ENCODE peak calls at places on chromosomes 6 and 20, in five cellular contexts. H is lower lobe of right lung, E is neural crest cell, P is stomach, U is AG10803. K is an unnamed sample.

GRCh38 chr6:159117031-159117430 is 52.2 kb upstream of the FNDC1 start:
- DNase-seq in U (peak; percentile 82), H (no peak), P (no peak), E (no peak), K (peak; percentile 74)

GRCh38 chr6:134201716-134202115 is 116.2 kb downstream of the SGK1 start:
- DNase-seq in P (no peak), H (no peak), E (no peak), U (no peak), K (no peak)

GRCh38 chr20:3071610-3072529 is at the start of gene OXT:
- DNase-seq in P (no peak), E (no peak), U (no peak), H (peak; percentile 65), K (no peak)

GRCh38 chr6:129748901-129749748 is 39.1 kb upstream of the ARHGAP18 start:
- DNase-seq in E (no peak), U (peak; percentile 50), H (no peak), P (no peak), K (peak; percentile 80)

GRCh38 chr6:49430187-49430586 is 32.9 kb downstream of the MMUT start:
- DNase-seq in U (peak; percentile 5), H (no peak), P (no peak), E (no peak), K (peak; percentile 73)

GRCh38 chr6:138129190-138129589 is 22.0 kb upstream of the PERP start:
- DNase-seq in U (no peak), H (no peak), E (no peak), P (no peak), K (no peak)

GRCh38 chr6:96948631-96949030 is 24.1 kb downstream of the KLHL32 start:
- DNase-seq in E (no peak), H (no peak), P (no peak), U (no peak), K (no peak)

GRCh38 chr6:1554881-1555569 is 54.7 kb upstream of the FOXC1 start:
- DNase-seq in P (peak; percentile 63), U (peak; percentile 53), H (peak; percentile 79), E (no peak), K (no peak)

GRCh38 chr6:98203170-98203806 is 631.1 kb upstream of the POU3F2 start:
- DNase-seq in H (no peak), E (no peak), U (no peak), P (no peak), K (no peak)

GRCh38 chr6:31970604-31971271 is 1.2 kb downstream of the DXO start:
- DNase-seq in E (no peak), P (peak; percentile 35), H (peak; percentile 51), U (no peak), K (no peak)

GRCh38 chr6:111662794-111663231 is 57.1 kb upstream of the TRAF3IP2 start:
- DNase-seq in H (no peak), U (no peak), P (no peak), E (no peak), K (peak; percentile 20)

GRCh38 chr6:41373919-41374617 is 38.7 kb downstream of the NCR2 start:
- DNase-seq in U (no peak), H (no peak), E (no peak), P (no peak), K (no peak)

GRCh38 chr6:152368761-152369624 is 268.2 kb downstream of the SYNE1 start:
- DNase-seq in P (peak; percentile 26), U (peak; percentile 28), H (no peak), E (no peak), K (no peak)

GRCh38 chr6:112286010-112286409 is 31.6 kb upstream of the LAMA4 start:
- DNase-seq in E (no peak), H (no peak), P (no peak), U (no peak), K (no peak)

GRCh38 chr6:31122803-31123706 is 2.8 kb upstream of the CDSN start:
- DNase-seq in U (peak; percentile 87), P (peak; percentile 76), H (peak; percentile 63), E (no peak), K (peak; percentile 55)

GRCh38 chr6:439681-440167 is 48.2 kb downstream of the IRF4 start:
- DNase-seq in E (no peak), H (no peak), U (peak; percentile 9), P (no peak), K (no peak)

GRCh38 chr6:137519629-137520176 is 25.5 kb upstream of the OLIG3 start:
- DNase-seq in P (no peak), U (no peak), E (no peak), H (no peak), K (no peak)

GRCh38 chr6:143232849-143233248 is 172.2 kb downstream of the AIG1 start:
- DNase-seq in U (peak; percentile 28), P (peak; percentile 30), E (peak; percentile 14), H (peak; percentile 50), K (no peak)

GRCh38 chr6:156779206-156780116 is 2.3 kb downstream of the ARID1B start:
- DNase-seq in U (no peak), E (peak; percentile 20), H (peak; percentile 68), P (peak; percentile 58), K (no peak)

GRCh38 chr6:137471497-137471896 is 22.7 kb downstream of the OLIG3 start:
- DNase-seq in E (no peak), U (no peak), H (no peak), P (no peak), K (no peak)

GRCh38 chr6:156396791-156397418 is 380.3 kb upstream of the ARID1B start:
- DNase-seq in E (no peak), H (no peak), P (no peak), U (no peak), K (no peak)

GRCh38 chr6:143745160-143746133 is 67.7 kb downstream of the PHACTR2 start:
- DNase-seq in H (peak; percentile 72), P (peak; percentile 57), U (peak; percentile 64), E (no peak), K (peak; percentile 13)

GRCh38 chr6:165306955-165307354 is 2.5 kb downstream of the C6orf118 start:
- DNase-seq in H (no peak), U (no peak), P (no peak), E (no peak), K (no peak)

GRCh38 chr20:8209061-8209460 is 77.0 kb downstream of the PLCB1 start:
- DNase-seq in P (no peak), H (no peak), U (peak; percentile 45), E (no peak), K (no peak)

GRCh38 chr6:36131517-36132220 is 1.4 kb downstream of the MAPK13 start:
- DNase-seq in U (peak; percentile 36), P (peak; percentile 71), H (no peak), E (no peak), K (peak; percentile 76)

GRCh38 chr6:125192610-125192930 is 39.0 kb downstream of the TPD52L1 start:
- DNase-seq in H (no peak), P (no peak), U (no peak), E (no peak), K (no peak)
- TF ChIP-seq CTCF in H (no peak), P (no peak), U (no peak), E (peak; percentile 11), K (peak; percentile 40)

GRCh38 chr6:161374971-161375873 is 101.4 kb upstream of the AGPAT4 start:
- DNase-seq in U (peak; percentile 32), H (peak; percentile 89), E (no peak), P (peak; percentile 92), K (no peak)
- TF ChIP-seq CTCF in U (peak; percentile 22), H (peak; percentile 26), E (peak; percentile 25), P (no peak), K (peak; percentile 32)

GRCh38 chr20:59184880-59185447 is 21.3 kb downstream of the ZNF831 start:
- DNase-seq in U (no peak), P (no peak), E (no peak), H (no peak), K (no peak)

GRCh38 chr20:59181936-59182335 is 18.3 kb downstream of the ZNF831 start:
- DNase-seq in H (no peak), P (no peak), U (no peak), E (no peak), K (no peak)

GRCh38 chr20:59183751-59184150 is 20.1 kb downstream of the ZNF831 start:
- DNase-seq in E (no peak), H (no peak), U (no peak), P (no peak), K (no peak)

GRCh38 chr20:59179988-59180387 is 16.4 kb downstream of the ZNF831 start:
- DNase-seq in E (no peak), H (no peak), U (no peak), P (no peak), K (no peak)

GRCh38 chr20:59182401-59183044 is 18.9 kb downstream of the ZNF831 start:
- DNase-seq in U (no peak), E (no peak), P (no peak), H (no peak), K (no peak)
- TF ChIP-seq CTCF in U (no peak), E (no peak), P (no peak), H (no peak), K (no peak)

GRCh38 chr6:87483929-87484328 is 11.2 kb downstream of the SLC35A1 start:
- DNase-seq in H (no peak), U (peak; percentile 44), E (peak; percentile 41), P (no peak), K (peak; percentile 28)
- TF ChIP-seq CTCF in H (peak; percentile 13), U (no peak), E (peak; percentile 52), P (no peak), K (peak; percentile 48)

GRCh38 chr20:37389844-37390275 is 43.9 kb downstream of the SRC start:
- DNase-seq in H (peak; percentile 29), P (no peak), E (no peak), U (no peak), K (no peak)
- TF ChIP-seq CTCF in H (no peak), P (no peak), E (no peak), U (no peak), K (peak; percentile 28)

DNA sequence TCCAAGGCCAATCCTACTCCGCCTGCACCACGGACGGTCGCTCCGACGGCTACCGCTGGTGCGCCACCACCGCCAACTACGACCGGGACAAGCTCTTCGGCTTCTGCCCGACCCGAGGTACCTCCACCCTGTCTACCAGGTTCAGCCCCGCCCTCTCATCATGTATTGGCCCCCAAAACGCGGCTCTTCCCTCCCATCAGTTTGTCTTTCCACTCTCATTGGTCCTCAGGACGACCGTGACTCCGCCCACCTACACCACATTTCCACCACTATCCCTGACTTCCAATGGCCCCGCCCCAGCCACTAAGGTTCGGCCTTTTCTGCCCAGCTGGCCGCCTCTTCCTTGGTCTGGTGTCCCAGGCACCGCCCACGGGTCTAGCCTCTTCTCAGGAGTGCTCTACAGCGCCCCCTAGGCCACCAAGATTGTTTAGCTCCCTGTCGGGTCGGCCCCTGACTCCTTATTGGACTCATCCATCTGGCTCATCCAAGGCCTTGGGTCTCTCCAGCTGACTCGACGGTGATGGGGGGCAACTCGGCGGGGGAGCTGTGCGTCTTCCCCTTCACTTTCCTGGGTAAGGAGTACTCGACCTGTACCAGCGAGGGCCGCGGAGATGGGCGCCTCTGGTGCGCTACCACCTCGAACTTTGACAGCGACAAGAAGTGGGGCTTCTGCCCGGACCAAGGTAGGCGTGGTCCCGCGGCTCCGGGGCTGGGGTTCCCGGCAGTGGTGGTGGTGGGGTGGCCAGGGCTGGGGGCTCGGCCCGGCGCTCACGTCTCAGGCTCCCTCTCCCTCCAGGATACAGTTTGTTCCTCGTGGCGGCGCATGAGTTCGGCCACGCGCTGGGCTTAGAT is 3.1 kb downstream of the MMP9 start:
- DNase-seq in U (peak; percentile 10), H (peak; percentile 88), E (no peak), P (peak; percentile 48), K (peak; percentile 23)
- TF ChIP-seq CTCF in U (peak; percentile 9), H (peak; percentile 21), E (no peak), P (no peak), K (peak; percentile 66)

DNA sequence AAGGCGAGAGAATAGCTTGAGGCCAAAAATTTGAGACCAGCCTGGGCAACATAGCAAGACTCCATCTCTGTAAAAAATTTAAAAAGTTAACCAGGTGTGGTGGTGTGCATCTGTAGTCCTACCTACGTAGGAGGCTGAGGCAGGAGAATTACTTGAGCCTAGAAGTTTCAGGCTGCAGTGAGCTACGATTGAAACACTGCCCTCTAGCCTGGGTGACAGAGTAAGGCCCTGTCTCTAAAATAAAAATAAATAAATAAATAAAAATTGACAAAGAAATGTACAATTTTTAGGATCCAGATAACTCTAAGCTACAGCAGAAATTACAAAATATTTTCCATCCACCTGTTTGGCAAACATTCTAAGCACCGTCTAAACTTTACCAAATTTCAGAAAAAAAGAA is 941.0 kb upstream of the ADGRB3 start:
- DNase-seq in H (no peak), U (no peak), P (no peak), E (no peak), K (no peak)
- TF ChIP-seq CTCF in H (no peak), U (no peak), P (no peak), E (peak; percentile 19), K (no peak)